ENCODE peak calls at places on chromosome 1, in nine cellular contexts. P is GM13976, W is transverse colon, H is BE2C, R is lung, U is glutamatergic neuron, M is heart right ventricle, C is endothelial cell of umbilical vein, Y is type B pancreatic cell. B is an unnamed sample.

GRCh38 chr1:244231572-244232315 is 180.7 kb downstream of the ZBTB18 start:
- DNase-seq in U (no peak), P (no peak), M (no peak), H (peak; percentile 32), R (no peak), W (no peak), Y (no peak), C (no peak), B (no peak)

GRCh38 chr1:153441238-153441755 is 19.2 kb downstream of the S100A7 start:
- DNase-seq in C (no peak), H (no peak), R (no peak), M (no peak), W (no peak), Y (no peak), U (no peak), P (no peak), B (no peak)

GRCh38 chr1:21251773-21252471 is 38.3 kb downstream of the ECE1 start:
- DNase-seq in R (peak; percentile 53), W (peak; percentile 60), P (no peak), C (peak; percentile 94), U (no peak), M (peak; percentile 60), Y (no peak), H (no peak), B (no peak)

GRCh38 chr1:160951443-160952128 is 3.0 kb downstream of the ITLN2 start:
- DNase-seq in M (peak; percentile 21), W (peak; percentile 82), C (peak; percentile 68), R (peak; percentile 64), U (peak; percentile 55), P (peak; percentile 83), Y (no peak), H (peak; percentile 49), B (peak; percentile 36)

GRCh38 chr1:43805340-43805739 is 98.0 kb downstream of the ST3GAL3 start:
- DNase-seq in P (no peak), U (no peak), M (no peak), H (no peak), W (no peak), Y (no peak), R (no peak), C (no peak), B (no peak)

GRCh38 chr1:228225740-228226139 is 17.9 kb downstream of the OBSCN start:
- DNase-seq in P (no peak), M (no peak), W (no peak), C (no peak), R (no peak), H (no peak), Y (no peak), U (no peak), B (no peak)

GRCh38 chr1:169089776-169090175 is 16.7 kb upstream of the ATP1B1 start:
- DNase-seq in W (no peak), P (no peak), Y (no peak), R (no peak), U (no peak), M (no peak), C (no peak), H (no peak), B (no peak)

GRCh38 chr1:20893931-20894330 is 106.8 kb upstream of the HP1BP3 start:
- DNase-seq in U (no peak), Y (no peak), M (no peak), C (no peak), P (no peak), W (no peak), R (no peak), H (no peak), B (no peak)

GRCh38 chr1:173275496-173275895 is 68.4 kb upstream of the TNFSF4 start:
- DNase-seq in U (no peak), Y (no peak), M (no peak), P (no peak), C (no peak), H (no peak), W (no peak), R (no peak), B (no peak)

GRCh38 chr1:96756789-96757188 is 35.2 kb downstream of the PTBP2 start:
- DNase-seq in H (no peak), C (no peak), R (no peak), Y (no peak), M (no peak), P (no peak), W (no peak), U (no peak), B (no peak)
- TF ChIP-seq CTCF in H (peak; percentile 31), C (no peak), R (no peak), Y (no peak), M (peak; percentile 37), P (no peak), W (no peak), U (no peak), B (no peak)

DNA sequence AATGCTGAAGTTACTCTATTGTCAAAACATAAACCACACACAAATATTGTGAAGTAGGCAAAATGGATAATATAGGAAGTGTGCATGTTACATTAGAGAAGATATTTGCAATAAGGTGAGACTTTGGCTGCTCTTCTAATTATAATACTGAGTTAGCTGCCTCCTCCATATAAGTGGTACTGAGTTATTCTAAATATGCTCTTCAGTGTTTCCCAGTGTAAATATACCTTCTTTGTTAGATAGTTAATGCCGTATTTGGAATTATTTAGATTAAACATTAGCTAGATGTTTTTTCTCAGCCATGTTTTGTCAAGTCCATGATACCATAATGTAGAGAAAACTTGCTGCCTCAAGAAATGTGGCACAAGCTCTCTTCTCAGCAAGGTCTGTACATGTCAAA is 186.4 kb downstream of the PTPRC start:
- DNase-seq in C (no peak), M (no peak), R (no peak), P (no peak), Y (no peak), W (no peak), H (no peak), U (no peak), B (no peak)
- TF ChIP-seq CTCF in C (no peak), M (no peak), R (no peak), P (no peak), Y (no peak), W (no peak), H (no peak), U (no peak), B (no peak)

GRCh38 chr1:41341756-41342562 is 19.3 kb upstream of the FOXO6 start:
- DNase-seq in P (no peak), U (no peak), M (no peak), W (peak; percentile 56), C (peak; percentile 77), R (no peak), H (no peak), Y (no peak), B (no peak)

GRCh38 chr1:41341365-41341683 is 19.9 kb upstream of the FOXO6 start:
- DNase-seq in W (no peak), R (no peak), C (peak; percentile 43), P (no peak), H (no peak), Y (no peak), M (no peak), U (no peak), B (no peak)

GRCh38 chr1:41338820-41339219 is 22.4 kb upstream of the FOXO6 start:
- DNase-seq in C (no peak), R (no peak), W (no peak), U (no peak), M (no peak), P (no peak), H (no peak), Y (no peak), B (no peak)

GRCh38 chr1:41342774-41343355 is 18.4 kb upstream of the FOXO6 start:
- DNase-seq in R (no peak), M (no peak), W (no peak), Y (no peak), H (no peak), C (no peak), P (no peak), U (no peak), B (no peak)

DNA sequence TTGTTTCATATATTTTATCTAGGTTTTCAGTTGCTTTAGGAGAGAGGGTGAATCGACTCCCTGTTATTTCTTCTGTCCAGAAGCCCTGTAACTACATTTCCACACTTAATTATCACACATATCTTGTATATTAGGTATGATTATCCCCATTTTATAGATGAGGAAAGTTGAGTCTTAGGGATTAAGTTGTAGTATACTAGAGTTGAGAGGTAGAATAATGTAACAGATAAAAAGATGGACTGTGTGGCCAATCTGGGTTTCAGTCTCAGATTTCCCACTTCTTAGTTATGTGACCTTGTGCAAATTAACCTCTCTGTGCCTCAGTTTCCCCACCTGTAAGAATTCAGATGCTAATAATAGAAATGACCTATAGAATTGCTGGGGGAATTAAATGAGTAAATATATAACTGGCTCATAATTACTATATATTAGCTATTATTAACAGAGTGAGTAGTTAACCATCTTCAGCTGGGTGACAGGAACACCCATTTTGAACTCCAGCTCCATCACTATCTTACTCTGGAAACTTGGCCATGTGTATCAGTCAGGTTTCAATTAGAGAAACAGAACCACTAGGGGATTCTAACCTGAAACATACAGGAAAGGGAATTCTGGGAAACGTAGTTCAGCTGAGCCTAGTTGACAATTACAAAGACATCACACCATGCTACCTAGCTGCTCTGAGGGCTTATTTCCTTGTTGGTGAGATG is 20.4 kb upstream of the FOXO6 start:
- DNase-seq in R (no peak), M (no peak), H (no peak), Y (no peak), W (no peak), U (no peak), P (no peak), C (no peak), B (no peak)
- TF ChIP-seq CTCF in R (no peak), M (no peak), H (no peak), Y (no peak), W (no peak), U (no peak), P (no peak), C (no peak), B (no peak)

DNA sequence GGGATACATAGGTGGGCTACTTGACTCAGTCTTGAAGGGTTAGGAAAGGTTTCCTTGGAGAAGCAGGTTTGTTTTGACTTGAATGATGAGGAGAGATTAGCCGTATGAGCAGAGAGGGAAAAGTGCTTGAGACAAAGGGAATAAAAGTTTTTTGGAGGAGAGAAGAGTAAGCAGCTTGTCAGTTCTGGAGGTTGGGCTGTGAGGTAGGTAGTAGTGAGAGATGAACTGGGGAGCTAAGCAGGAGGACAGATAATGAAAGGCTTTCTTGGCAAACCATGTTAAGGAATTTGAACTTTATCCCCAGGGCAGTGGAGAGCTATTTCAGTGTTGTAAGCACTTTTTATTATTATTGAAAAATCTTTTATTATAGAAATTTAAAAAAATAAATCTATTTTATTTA is 3.6 kb downstream of the OSBPL9 start:
- DNase-seq in H (no peak), W (no peak), C (no peak), M (no peak), U (no peak), P (no peak), R (no peak), Y (no peak), B (no peak)
- TF ChIP-seq CTCF in H (no peak), W (no peak), C (no peak), M (no peak), U (no peak), P (no peak), R (no peak), Y (no peak), B (no peak)

DNA sequence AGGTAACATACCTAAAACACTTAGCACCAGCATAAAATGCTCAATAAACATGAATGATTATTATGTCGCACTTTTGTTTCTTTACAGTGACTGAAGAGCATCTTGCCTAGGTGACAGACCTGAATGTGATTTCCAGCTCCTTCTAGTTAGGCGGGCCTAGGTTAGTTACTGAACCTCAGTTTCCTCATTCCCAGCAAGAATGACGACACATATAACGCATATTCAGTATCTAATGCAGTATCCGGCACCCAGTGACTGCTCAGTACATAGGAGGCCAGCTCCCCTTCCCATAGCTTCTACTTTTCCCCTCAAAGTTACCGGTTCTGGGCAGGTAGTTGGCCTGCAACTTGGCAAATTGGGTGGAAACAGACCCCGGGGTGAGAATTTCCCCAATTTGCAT is 763 bp downstream of the AUNIP start:
- DNase-seq in R (no peak), W (no peak), C (no peak), H (no peak), Y (no peak), M (no peak), U (no peak), P (peak; percentile 24), B (no peak)
- TF ChIP-seq CTCF in R (no peak), W (no peak), C (no peak), H (no peak), Y (no peak), M (no peak), U (no peak), P (no peak), B (no peak)

B was measured in neural crest cell.